ENCODE peak calls at places on chromosomes 2 and 18, in six cellular contexts. Q is transverse colon, U is Peyer's patch, M is K562, S is breast epithelium, T is adrenal gland. J is an unnamed sample.

GRCh38 chr2:113211226-113212105 is 37.7 kb downstream of the PSD4 start:
- DNase-seq in Q (no peak), U (no peak), M (no peak), S (no peak), T (peak; percentile 53), J (no peak)

GRCh38 chr2:37788602-37789209 is 117.3 kb upstream of the CDC42EP3 start:
- DNase-seq in Q (no peak), U (no peak), M (no peak), S (no peak), T (no peak), J (no peak)

GRCh38 chr2:177543007-177543760 is 150.6 kb downstream of the AGPS start:
- DNase-seq in Q (no peak), U (no peak), M (no peak), S (no peak), T (no peak), J (no peak)

GRCh38 chr2:107064750-107065149 is 178.8 kb upstream of the ST6GAL2 start:
- DNase-seq in Q (no peak), U (no peak), M (no peak), S (no peak), T (no peak), J (no peak)

GRCh38 chr2:172999641-173000387 is 75.8 kb upstream of the MAP3K20 start:
- DNase-seq in Q (no peak), U (no peak), M (no peak), S (no peak), T (no peak), J (peak; percentile 80)

GRCh38 chr18:48806551-48807261 is 144.1 kb downstream of the SMAD7 start:
- DNase-seq in Q (peak; percentile 26), U (peak; percentile 21), M (peak; percentile 17), S (peak; percentile 35), T (no peak), J (peak; percentile 37)

GRCh38 chr2:114010001-114010400 is 120.1 kb downstream of the ACTR3 start:
- DNase-seq in Q (no peak), U (no peak), M (no peak), S (no peak), T (no peak), J (no peak)

GRCh38 chr18:23066060-23066459 is 69.2 kb upstream of the CABLES1 start:
- DNase-seq in Q (no peak), U (no peak), M (no peak), S (no peak), T (no peak), J (no peak)

GRCh38 chr2:20641123-20641985 is 9.5 kb downstream of the HS1BP3 start:
- DNase-seq in Q (peak; percentile 31), U (no peak), M (no peak), S (no peak), T (peak; percentile 98), J (peak; percentile 67)

GRCh38 chr2:199136681-199137080 is 321.1 kb downstream of the SATB2 start:
- DNase-seq in Q (peak; percentile 15), U (no peak), M (peak; percentile 5), S (no peak), T (peak; percentile 46), J (no peak)

GRCh38 chr2:170339324-170339723 is 161.4 kb downstream of the MYO3B start:
- DNase-seq in Q (no peak), U (no peak), M (no peak), S (no peak), T (no peak), J (no peak)

GRCh38 chr2:207747653-207748560 is 21.8 kb downstream of the FZD5 start:
- DNase-seq in Q (no peak), U (no peak), M (no peak), S (no peak), T (peak; percentile 31), J (no peak)

GRCh38 chr18:11019295-11019694 is 130.1 kb downstream of the PIEZO2 start:
- DNase-seq in Q (no peak), U (no peak), M (no peak), S (no peak), T (no peak), J (no peak)

GRCh38 chr2:214076527-214076926 is 334.3 kb upstream of the VWC2L start:
- DNase-seq in Q (no peak), U (no peak), M (no peak), S (no peak), T (no peak), J (no peak)

GRCh38 chr18:13218376-13219011 is at the start of gene LDLRAD4:
- DNase-seq in Q (peak; percentile 59), U (no peak), M (no peak), S (no peak), T (peak; percentile 66), J (peak; percentile 33)

GRCh38 chr2:232542715-232543467 is 3.4 kb downstream of the CHRNG start:
- DNase-seq in Q (no peak), U (no peak), M (no peak), S (peak; percentile 47), T (no peak), J (no peak)

GRCh38 chr2:232544674-232545073 is 5.2 kb downstream of the CHRNG start:
- DNase-seq in Q (no peak), U (no peak), M (no peak), S (no peak), T (no peak), J (no peak)

GRCh38 chr2:232541961-232542714 is 2.6 kb downstream of the CHRNG start:
- DNase-seq in Q (no peak), U (no peak), M (no peak), S (peak; percentile 14), T (no peak), J (no peak)

GRCh38 chr2:232543928-232544631 is 4.6 kb downstream of the CHRNG start:
- DNase-seq in Q (no peak), U (no peak), M (no peak), S (no peak), T (no peak), J (peak; percentile 13)

DNA sequence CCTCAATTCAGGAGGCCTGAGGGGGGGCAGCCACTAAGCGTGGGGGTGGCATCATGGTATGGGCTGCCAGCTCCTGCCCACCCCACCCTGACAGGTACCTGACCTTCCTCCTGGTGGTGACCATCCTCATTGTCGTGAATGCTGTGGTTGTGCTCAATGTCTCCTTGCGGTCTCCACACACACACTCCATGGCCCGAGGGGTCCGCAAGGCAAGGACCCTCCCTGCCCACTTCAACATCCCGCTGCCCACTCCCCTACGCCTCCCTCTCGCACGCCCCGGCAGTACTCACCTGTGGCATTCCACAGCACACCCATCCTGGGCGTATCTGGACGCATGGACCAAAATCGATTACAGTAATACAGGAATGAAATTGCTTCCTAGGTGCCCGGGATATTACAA is 4.0 kb downstream of the CHRNG start:
- DNase-seq in Q (no peak), U (no peak), M (no peak), S (no peak), T (no peak), J (no peak)
- TF ChIP-seq POLR2A in Q (no peak), U (no peak), M (no peak), S (no peak), T (no peak), J (no peak)

GRCh38 chr18:46350598-46351172 is 246.5 kb downstream of the HAUS1 start:
- DNase-seq in Q (no peak), U (no peak), M (no peak), S (no peak), T (no peak), J (no peak)

GRCh38 chr18:46356278-46357033 is 252.3 kb downstream of the HAUS1 start:
- DNase-seq in Q (no peak), U (no peak), M (no peak), S (no peak), T (no peak), J (no peak)

GRCh38 chr18:46352520-46353250 is 248.5 kb downstream of the HAUS1 start:
- DNase-seq in Q (no peak), U (no peak), M (no peak), S (no peak), T (no peak), J (no peak)

DNA sequence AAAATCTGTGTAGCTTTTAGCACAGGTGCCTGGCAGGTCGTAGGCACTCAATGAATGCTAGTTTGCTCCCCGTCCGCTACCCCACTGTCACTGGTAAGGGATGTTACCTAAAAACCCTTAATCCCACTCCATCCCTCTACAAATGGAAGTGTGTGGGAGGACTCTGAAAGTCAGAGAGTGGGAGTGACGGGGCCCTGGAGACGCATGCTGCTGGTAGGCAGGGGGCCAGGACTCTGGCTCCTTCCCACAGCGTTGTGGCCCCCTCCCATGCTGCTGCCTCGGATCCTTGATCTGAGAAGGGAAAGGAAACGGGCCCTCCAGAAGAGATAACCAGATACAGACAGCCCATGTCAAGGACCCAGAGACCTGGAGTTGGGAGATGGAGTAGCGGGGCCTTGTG is 249.3 kb downstream of the HAUS1 start:
- DNase-seq in Q (no peak), U (no peak), M (no peak), S (no peak), T (no peak), J (no peak)
- H3K4me3 ChIP-seq in Q (no peak overlapping the region), U (no peak overlapping the region), M (no peak overlapping the region), S (no peak overlapping the region), T (no peak overlapping the region), J (no peak overlapping the region)

DNA sequence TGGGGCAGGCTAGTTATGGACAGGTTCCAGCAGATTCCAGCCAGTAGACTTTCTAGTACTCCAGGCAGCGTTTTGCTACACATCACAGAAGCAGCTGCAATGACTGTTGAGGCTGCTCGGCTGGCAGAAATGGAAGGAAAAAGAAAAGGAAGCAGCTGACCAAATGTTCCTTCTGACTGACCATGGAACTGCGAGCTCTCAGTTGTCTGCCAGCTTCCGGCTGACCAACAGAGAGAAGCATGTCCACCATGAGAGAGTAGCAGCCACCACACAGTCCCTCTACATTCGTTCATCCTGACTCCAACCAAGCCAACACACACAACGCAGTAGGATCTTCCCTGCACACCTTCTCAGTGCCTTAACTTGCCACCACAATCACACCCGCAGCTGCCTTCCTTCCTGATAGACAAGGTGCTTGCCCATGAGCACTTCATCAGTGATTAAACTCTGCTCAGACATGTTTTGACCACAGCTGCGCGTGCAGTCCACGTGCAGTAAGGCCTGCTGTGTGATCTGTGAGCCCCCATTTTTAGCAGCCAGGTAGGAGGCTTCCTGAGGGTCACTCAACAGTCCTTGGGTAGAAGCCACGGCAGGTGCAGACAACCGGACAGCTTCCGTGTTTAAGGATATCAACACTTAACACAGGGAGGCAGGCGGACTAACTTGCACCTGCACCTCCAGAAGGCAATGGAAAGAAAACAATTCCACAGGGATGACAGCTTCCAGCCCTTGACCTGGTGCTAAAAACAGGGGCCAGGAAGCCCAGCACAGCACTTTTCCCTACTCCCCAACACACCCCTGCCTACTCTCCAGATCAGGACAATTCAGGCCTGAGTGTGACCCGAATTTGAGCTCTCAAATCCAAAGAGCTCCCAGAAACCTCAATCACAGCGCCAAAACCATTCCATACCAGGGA is 996 bp downstream of the TGFBRAP1 start:
- DNase-seq in Q (peak; percentile 40), U (peak; percentile 32), M (no peak), S (no peak), T (peak; percentile 37), J (peak; percentile 36)
- TF ChIP-seq POLR2A in Q (no peak), U (no peak), M (no peak), S (no peak), T (peak; percentile 30), J (no peak)

DNA sequence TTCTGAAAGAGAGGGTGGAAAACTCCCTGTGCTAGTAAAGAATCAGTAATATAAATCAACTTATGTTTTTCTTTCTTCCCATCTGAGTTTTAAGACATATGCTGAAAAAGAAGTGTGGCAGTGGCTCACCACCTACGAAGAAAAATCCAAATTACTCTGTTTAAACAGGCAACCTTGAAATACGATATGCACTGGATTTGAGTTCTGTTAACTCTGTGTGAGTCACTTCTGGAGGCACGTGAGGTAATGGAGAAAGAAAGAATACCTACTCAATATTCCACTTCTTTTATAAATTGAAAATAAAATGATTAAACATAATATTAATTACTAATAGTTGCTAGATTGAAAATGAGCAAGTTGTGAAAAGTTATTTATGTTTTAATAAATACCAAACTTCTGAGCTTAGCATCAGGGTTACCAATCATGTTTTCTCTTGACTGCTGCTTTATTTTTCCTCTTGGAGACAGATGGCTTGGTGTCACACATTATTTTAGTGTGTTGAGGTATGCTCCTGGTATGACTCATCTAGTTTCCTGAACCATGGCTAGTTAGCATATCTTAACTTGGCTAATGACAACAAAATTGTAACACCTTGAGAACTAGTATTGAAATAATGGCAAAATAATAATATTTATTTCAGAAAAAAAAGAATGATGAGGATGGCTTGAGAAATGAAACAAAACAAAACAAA is 1705.5 kb upstream of the PIK3C3 start:
- DNase-seq in Q (no peak), U (no peak), M (no peak), S (no peak), T (no peak), J (no peak)
- H3K4me3 ChIP-seq in Q (no peak overlapping the region), U (no peak overlapping the region), M (no peak overlapping the region), S (no peak overlapping the region), T (no peak overlapping the region), J (no peak overlapping the region)